ENCODE peak calls at places on chromosome 17, in nine cellular contexts. E, D, P, R, Y, F, W, S and A are unnamed samples. For H3K4me1, the result is how much of the 10 kb centered on the place peaks cover.

GRCh38 chr17:74713199-74713755 is 554 bp upstream of the CD300LF start:
- DNase-seq in E (no peak), D (no peak), P (no peak), R (no peak), Y (no peak), F (no peak), W (no peak), S (no peak), A (no peak)

GRCh38 chr17:76631821-76632565 is 11.6 kb downstream of the ST6GALNAC1 start:
- DNase-seq in E (peak), D (no peak), P (peak), R (peak), Y (no peak), F (no peak), W (no peak), S (no peak), A (no peak)

GRCh38 chr17:68381076-68381900 is 76.0 kb downstream of the WIPI1 start:
- DNase-seq in E (peak), D (peak), P (peak), R (peak), Y (no peak), F (no peak), W (no peak), S (no peak), A (no peak)

GRCh38 chr17:70655179-70655578 is 485.8 kb downstream of the KCNJ2 start:
- DNase-seq in E (no peak), D (no peak), P (no peak), R (no peak), Y (no peak), F (no peak), W (peak), S (peak), A (no peak)

GRCh38 chr17:6461792-6462524 is 17.7 kb downstream of the PIMREG start:
- DNase-seq in E (no peak), D (no peak), P (no peak), R (no peak), Y (peak), F (peak), W (no peak), S (no peak), A (no peak)

GRCh38 chr17:31752570-31752969 is 106.5 kb downstream of the COPRS start:
- DNase-seq in E (no peak), D (no peak), P (no peak), R (no peak), Y (no peak), F (no peak), W (no peak), S (no peak), A (no peak)

GRCh38 chr17:35780876-35781409 is 14.5 kb downstream of the MMP28 start:
- DNase-seq in E (peak), D (no peak), P (no peak), R (no peak), Y (no peak), F (no peak), W (no peak), S (no peak), A (no peak)

GRCh38 chr17:68972119-68972704 is 17.0 kb upstream of the ABCA8 start:
- DNase-seq in E (peak), D (peak), P (peak), R (peak), Y (peak), F (peak), W (peak), S (peak), A (peak)

GRCh38 chr17:41026668-41027471 is at the start of gene KRTAP1-5:
- DNase-seq in E (peak), D (no peak), P (peak), R (no peak), Y (no peak), F (no peak), W (no peak), S (no peak), A (no peak)

GRCh38 chr17:1087381-1088241 is 90.7 kb downstream of the TIMM22 start:
- DNase-seq in E (peak), D (no peak), P (peak), R (peak), Y (peak), F (peak), W (no peak), S (peak), A (peak)

DNA sequence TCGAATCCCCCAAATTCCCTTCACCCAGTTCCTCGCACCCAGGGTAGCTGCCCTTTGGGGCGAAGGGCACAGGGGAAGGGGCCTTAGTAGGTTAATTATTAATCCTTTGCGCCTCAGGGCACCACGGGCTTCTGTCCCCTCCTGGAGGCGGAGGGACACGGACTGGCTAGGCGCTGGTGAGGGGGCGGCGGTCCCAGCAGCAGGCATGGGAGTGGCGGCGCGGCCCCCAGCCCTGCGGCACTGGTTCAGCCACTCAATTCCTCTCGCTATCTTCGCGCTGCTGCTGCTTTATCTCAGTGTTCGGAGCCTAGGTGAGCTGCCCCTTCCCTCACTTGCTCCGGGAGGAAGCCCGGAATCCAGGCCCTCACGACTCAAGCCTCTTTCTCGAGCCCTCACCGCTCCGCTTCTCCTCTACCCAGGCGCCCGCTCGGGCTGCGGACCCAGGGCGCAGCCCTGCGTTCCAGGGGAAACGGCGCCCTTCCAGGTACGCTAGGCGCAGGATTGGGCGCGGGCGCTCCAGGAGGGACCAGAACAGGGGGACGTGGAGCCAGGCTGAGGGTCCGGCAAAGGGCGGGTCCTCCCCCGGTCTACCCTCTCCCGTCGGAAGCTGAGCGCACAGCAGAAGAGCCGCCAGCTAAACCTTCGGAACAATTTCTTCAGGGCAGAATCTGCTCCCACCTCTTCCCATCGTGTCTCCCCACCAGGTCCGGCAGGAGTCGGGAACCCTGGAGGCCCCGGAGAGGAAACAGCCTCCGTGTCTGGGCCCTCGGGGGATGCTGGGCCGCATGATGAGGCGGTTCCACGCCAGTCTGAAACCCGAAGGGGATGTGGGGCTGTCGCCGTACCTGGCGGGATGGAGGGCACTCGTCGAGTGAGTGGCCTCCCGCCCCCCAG is at the start of gene GLTPD2:
- DNase-seq in E (no peak), D (no peak), P (no peak), R (peak), Y (peak), F (peak), W (no peak), S (peak), A (no peak)
- H3K27ac ChIP-seq in E (peak), D (peak), P (peak), R (peak), Y (no peak), F (no peak), W (peak), S (peak), A (no peak)

GRCh38 chr17:39636587-39636926 is 387 bp upstream of the STARD3 start:
- DNase-seq in E (no peak), D (no peak), P (no peak), R (no peak), Y (no peak), F (no peak), W (no peak), S (no peak), A (no peak)

GRCh38 chr17:39633570-39634183 is 3.3 kb upstream of the STARD3 start:
- DNase-seq in E (no peak), D (no peak), P (no peak), R (no peak), Y (no peak), F (no peak), W (no peak), S (no peak), A (no peak)

GRCh38 chr17:39635614-39636176 is 1.2 kb upstream of the STARD3 start:
- DNase-seq in E (no peak), D (no peak), P (no peak), R (no peak), Y (no peak), F (no peak), W (no peak), S (no peak), A (no peak)

GRCh38 chr17:39632153-39632941 is 4.6 kb upstream of the STARD3 start:
- DNase-seq in E (no peak), D (peak), P (peak), R (no peak), Y (no peak), F (no peak), W (no peak), S (no peak), A (no peak)

GRCh38 chr17:39634384-39634871 is 2.5 kb upstream of the STARD3 start:
- DNase-seq in E (peak), D (no peak), P (peak), R (peak), Y (peak), F (peak), W (peak), S (peak), A (peak)
- TF ChIP-seq EZH2phosphoT487 in E (no peak), D (no peak), P (no peak), R (no peak), Y (no peak), F (no peak), W (no peak), S (no peak), A (no peak)

DNA sequence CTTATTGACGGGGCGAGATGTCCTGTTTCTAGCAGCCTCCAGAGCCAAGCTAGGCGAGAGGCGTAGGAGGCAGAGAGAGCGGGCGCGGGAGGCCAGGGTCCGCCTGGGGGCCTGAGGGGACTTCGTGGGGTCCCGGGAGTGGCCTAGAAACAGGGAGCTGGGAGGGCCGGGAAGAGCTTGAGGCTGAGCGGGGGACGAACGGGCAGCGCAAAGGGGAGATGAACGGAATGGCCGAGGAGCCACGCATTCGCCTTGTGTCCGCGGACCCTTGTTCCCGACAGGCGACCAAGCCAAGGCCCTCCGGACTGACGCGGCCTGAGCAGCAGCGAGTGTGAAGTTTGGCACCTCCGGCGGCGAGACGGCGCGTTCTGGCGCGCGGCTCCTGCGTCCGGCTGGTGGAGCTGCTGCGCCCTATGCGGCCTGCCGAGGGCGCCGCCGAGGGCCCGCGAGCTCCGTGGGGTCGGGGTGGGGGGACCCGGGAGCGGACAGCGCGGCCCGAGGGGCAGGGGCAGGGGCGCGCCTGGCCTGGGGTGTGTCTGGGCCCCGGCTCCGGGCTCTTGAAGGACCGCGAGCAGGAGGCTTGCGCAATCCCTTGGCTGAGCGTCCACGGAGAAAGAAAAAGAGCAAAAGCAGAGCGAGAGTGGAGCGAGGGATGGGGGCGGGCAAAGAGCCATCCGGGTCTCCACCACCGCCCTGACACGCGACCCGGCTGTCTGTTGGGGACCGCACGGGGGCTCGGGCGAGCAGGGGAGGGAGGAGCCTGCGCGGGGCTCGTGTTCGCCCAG is 1.2 kb upstream of the CBX4 start:
- DNase-seq in E (peak), D (no peak), P (no peak), R (peak), Y (peak), F (peak), W (no peak), S (peak), A (no peak)
- H3K4me1 ChIP-seq in E (under half), D (half or more), P (under half), R (half or more), Y (under half), F (under half), W (under half), S (under half), A (under half)

GRCh38 chr17:80774146-80774545 is 217.5 kb upstream of the CHMP6 start:
- DNase-seq in E (no peak), D (no peak), P (no peak), R (no peak), Y (no peak), F (no peak), W (no peak), S (no peak), A (no peak)

GRCh38 chr17:80771612-80772005 is 220.0 kb upstream of the CHMP6 start:
- DNase-seq in E (no peak), D (no peak), P (no peak), R (no peak), Y (no peak), F (no peak), W (no peak), S (no peak), A (no peak)

GRCh38 chr17:80774643-80775281 is 216.9 kb upstream of the CHMP6 start:
- DNase-seq in E (no peak), D (no peak), P (no peak), R (no peak), Y (no peak), F (no peak), W (no peak), S (no peak), A (peak)

GRCh38 chr17:80772906-80773242 is 218.8 kb upstream of the CHMP6 start:
- DNase-seq in E (no peak), D (no peak), P (no peak), R (no peak), Y (no peak), F (no peak), W (no peak), S (no peak), A (no peak)

GRCh38 chr17:80773243-80773991 is 218.2 kb upstream of the CHMP6 start:
- DNase-seq in E (peak), D (no peak), P (no peak), R (no peak), Y (peak), F (peak), W (no peak), S (peak), A (peak)
- H3K27ac ChIP-seq in E (no peak), D (no peak), P (no peak), R (peak), Y (peak), F (peak), W (no peak), S (no peak), A (peak)

DNA sequence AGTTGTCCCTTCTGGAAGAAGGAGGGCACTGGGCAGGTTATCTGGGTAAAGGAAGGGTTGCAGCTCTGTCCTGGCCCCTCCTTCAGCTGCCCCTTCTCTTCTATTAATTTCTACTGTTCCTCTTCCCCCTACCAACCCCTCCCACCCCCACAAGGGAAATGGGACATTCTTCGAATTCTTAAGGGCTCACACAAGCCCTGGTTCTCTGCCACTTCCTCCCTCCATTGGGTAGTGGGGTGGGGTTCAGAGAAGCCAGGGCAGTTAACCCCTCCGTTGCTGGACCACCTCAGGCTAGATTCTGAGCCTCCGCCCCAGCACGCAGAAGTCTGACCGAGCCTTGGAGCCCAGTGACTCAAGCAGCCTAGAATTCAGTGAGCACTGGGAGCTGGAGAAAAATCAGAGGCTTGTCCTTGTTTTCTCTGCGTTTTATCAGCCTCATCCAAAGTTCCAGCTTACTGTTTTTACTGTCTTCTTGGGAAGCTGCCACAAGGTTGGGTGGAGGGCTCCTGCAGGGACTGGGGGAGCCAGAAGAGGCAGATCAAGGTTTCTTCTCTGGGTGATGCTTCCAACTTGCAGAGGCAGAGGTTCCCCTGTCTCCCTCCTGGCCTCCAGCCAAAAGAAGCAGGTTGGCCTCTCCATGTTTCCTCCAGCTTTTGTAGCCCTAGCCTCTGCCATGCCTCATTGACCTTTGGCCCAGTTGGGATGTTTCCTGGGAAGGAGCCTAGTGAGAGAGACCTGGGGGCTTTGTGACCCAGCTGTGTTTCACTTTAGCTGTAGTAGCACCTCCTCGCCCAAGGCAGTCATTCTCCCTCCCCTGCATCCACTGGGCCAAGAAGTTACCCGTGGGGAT is 10.2 kb downstream of the LASP1 start:
- DNase-seq in E (peak), D (no peak), P (peak), R (peak), Y (peak), F (peak), W (peak), S (no peak), A (peak)
- TF ChIP-seq EZH2phosphoT487 in E (no peak), D (no peak), P (no peak), R (no peak), Y (no peak), F (no peak), W (no peak), S (no peak), A (no peak)

GRCh38 chr17:50180593-50180992 is 14.8 kb downstream of the SGCA start:
- DNase-seq in E (no peak), D (no peak), P (no peak), R (no peak), Y (no peak), F (no peak), W (no peak), S (no peak), A (no peak)
- H3K4me1 ChIP-seq in E (under half), D (under half), P (under half), R (under half), Y (under half), F (under half), W (under half), S (under half), A (under half)

DNA sequence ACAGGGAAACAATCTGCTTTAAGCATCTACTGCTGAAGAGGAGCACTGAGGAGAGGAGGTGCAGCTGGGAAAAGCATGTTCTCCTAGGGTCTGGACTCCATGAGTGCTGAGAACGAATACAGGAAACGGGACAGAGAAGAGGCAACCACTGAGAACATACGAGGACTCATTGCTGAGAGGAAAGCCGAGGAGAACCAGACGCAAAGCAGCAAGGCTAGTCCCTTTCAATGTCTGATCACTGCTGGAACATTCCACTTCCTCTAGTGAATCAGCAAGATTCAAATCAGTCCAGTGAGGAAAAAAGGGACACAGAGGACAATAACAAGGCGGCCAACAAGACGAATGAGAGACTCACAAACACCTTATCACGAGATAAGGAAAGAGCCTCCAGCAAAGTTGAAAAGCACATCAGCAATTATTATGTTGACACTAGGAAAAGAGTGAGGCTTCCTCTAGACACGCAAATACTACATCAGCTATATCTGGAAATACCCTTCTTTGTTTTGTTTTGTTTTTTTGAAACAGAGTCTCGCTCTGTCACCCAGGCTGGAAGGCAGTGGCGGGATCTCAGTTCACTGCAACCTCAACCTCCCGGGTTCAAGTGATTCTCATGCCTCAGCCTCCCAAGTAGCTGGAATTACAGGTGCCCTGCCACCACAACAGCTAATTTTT is 41.6 kb downstream of the ZZEF1 start:
- DNase-seq in E (no peak), D (no peak), P (no peak), R (peak), Y (no peak), F (no peak), W (peak), S (no peak), A (no peak)
- H3K27ac ChIP-seq in E (no peak), D (no peak), P (no peak), R (peak), Y (no peak), F (no peak), W (peak), S (peak), A (no peak)

GRCh38 chr17:62351176-62351575 is 29.2 kb upstream of the EFCAB3 start:
- DNase-seq in E (no peak), D (no peak), P (no peak), R (no peak), Y (no peak), F (no peak), W (no peak), S (no peak), A (no peak)
- TF ChIP-seq EZH2phosphoT487 in E (no peak), D (no peak), P (no peak), R (no peak), Y (no peak), F (no peak), W (no peak), S (no peak), A (no peak)